ENCODE peak calls at places on chromosomes 13 and 19, in six cellular contexts. One of them, this sample, is unnamed.

GRCh38 chr19:5973867-5974635 is 3.9 kb downstream of the RANBP3 start:
- DNase-seq in neural progenitor cell: no peak
- DNase-seq in heart right ventricle: no peak
- DNase-seq in IMR-90: no peak
- DNase-seq in right lobe of liver: no peak
- DNase-seq in HepG2: no peak
- DNase-seq in this sample: no peak

GRCh38 chr13:33033361-33033812 is 17.2 kb downstream of the KL start:
- DNase-seq in right lobe of liver: no peak
- DNase-seq in IMR-90: no peak
- DNase-seq in neural progenitor cell: no peak
- DNase-seq in heart right ventricle: no peak
- DNase-seq in HepG2: no peak
- DNase-seq in this sample: peak; percentile 24

GRCh38 chr13:46992383-46992952 is 95.6 kb upstream of the HTR2A start:
- DNase-seq in IMR-90: no peak
- DNase-seq in right lobe of liver: no peak
- DNase-seq in HepG2: peak; percentile 10
- DNase-seq in heart right ventricle: no peak
- DNase-seq in neural progenitor cell: peak; percentile 11
- DNase-seq in this sample: no peak

GRCh38 chr13:60392136-60392535 is 4.9 kb upstream of the TDRD3 start:
- DNase-seq in right lobe of liver: no peak
- DNase-seq in heart right ventricle: no peak
- DNase-seq in neural progenitor cell: no peak
- DNase-seq in IMR-90: no peak
- DNase-seq in HepG2: no peak
- DNase-seq in this sample: no peak

GRCh38 chr19:13001166-13001501 is 5.9 kb downstream of the NFIX start:
- DNase-seq in right lobe of liver: no peak
- DNase-seq in heart right ventricle: no peak
- DNase-seq in neural progenitor cell: no peak
- DNase-seq in HepG2: no peak
- DNase-seq in IMR-90: no peak
- DNase-seq in this sample: no peak

GRCh38 chr19:5718032-5718578 is 1.8 kb downstream of the LONP1 start:
- DNase-seq in IMR-90: peak; percentile 72
- DNase-seq in right lobe of liver: no peak
- DNase-seq in HepG2: no peak
- DNase-seq in neural progenitor cell: no peak
- DNase-seq in heart right ventricle: no peak
- DNase-seq in this sample: no peak

GRCh38 chr19:50817941-50818858 is 5.4 kb downstream of the KLK1 start:
- DNase-seq in right lobe of liver: no peak
- DNase-seq in heart right ventricle: peak; percentile 48
- DNase-seq in IMR-90: no peak
- DNase-seq in HepG2: no peak
- DNase-seq in neural progenitor cell: peak; percentile 92
- DNase-seq in this sample: no peak

GRCh38 chr19:6530385-6531162 is at the start of gene TNFSF9:
- DNase-seq in HepG2: peak; percentile 73
- DNase-seq in IMR-90: peak; percentile 59
- DNase-seq in right lobe of liver: peak; percentile 91
- DNase-seq in neural progenitor cell: peak; percentile 92
- DNase-seq in heart right ventricle: peak; percentile 90
- DNase-seq in this sample: peak; percentile 73

GRCh38 chr19:574658-575526 is 2.5 kb downstream of the BSG start:
- DNase-seq in IMR-90: peak; percentile 59
- DNase-seq in neural progenitor cell: peak; percentile 77
- DNase-seq in HepG2: peak; percentile 35
- DNase-seq in right lobe of liver: peak; percentile 67
- DNase-seq in heart right ventricle: peak; percentile 69
- DNase-seq in this sample: no peak

GRCh38 chr13:26996965-26997752 is 174.5 kb downstream of the USP12 start:
- DNase-seq in right lobe of liver: no peak
- DNase-seq in HepG2: no peak
- DNase-seq in IMR-90: no peak
- DNase-seq in heart right ventricle: no peak
- DNase-seq in neural progenitor cell: no peak
- DNase-seq in this sample: no peak
- H3K4me3 ChIP-seq in right lobe of liver: no peak overlapping the region
- H3K4me3 ChIP-seq in HepG2: no peak overlapping the region
- H3K4me3 ChIP-seq in IMR-90: no peak overlapping the region
- H3K4me3 ChIP-seq in heart right ventricle: no peak overlapping the region
- H3K4me3 ChIP-seq in neural progenitor cell: no peak overlapping the region
- H3K4me3 ChIP-seq in this sample: no peak overlapping the region

GRCh38 chr13:48507024-48507423 is 25.9 kb downstream of the RCBTB2 start:
- DNase-seq in right lobe of liver: no peak
- DNase-seq in neural progenitor cell: no peak
- DNase-seq in HepG2: no peak
- DNase-seq in heart right ventricle: no peak
- DNase-seq in IMR-90: no peak
- DNase-seq in this sample: no peak

GRCh38 chr13:48504606-48505369 is 28.1 kb downstream of the RCBTB2 start:
- DNase-seq in heart right ventricle: no peak
- DNase-seq in HepG2: no peak
- DNase-seq in IMR-90: no peak
- DNase-seq in right lobe of liver: no peak
- DNase-seq in neural progenitor cell: no peak
- DNase-seq in this sample: no peak

GRCh38 chr13:48505597-48506091 is 27.2 kb downstream of the RCBTB2 start:
- DNase-seq in heart right ventricle: no peak
- DNase-seq in HepG2: no peak
- DNase-seq in IMR-90: peak; percentile 71
- DNase-seq in right lobe of liver: no peak
- DNase-seq in neural progenitor cell: no peak
- DNase-seq in this sample: peak; percentile 61

GRCh38 chr13:48508001-48508400 is 24.9 kb downstream of the RCBTB2 start:
- DNase-seq in neural progenitor cell: no peak
- DNase-seq in HepG2: no peak
- DNase-seq in heart right ventricle: no peak
- DNase-seq in right lobe of liver: no peak
- DNase-seq in IMR-90: no peak
- DNase-seq in this sample: no peak

GRCh38 chr13:48506092-48506701 is 26.7 kb downstream of the RCBTB2 start:
- DNase-seq in neural progenitor cell: no peak
- DNase-seq in IMR-90: no peak
- DNase-seq in heart right ventricle: peak; percentile 33
- DNase-seq in right lobe of liver: peak; percentile 60
- DNase-seq in HepG2: no peak
- DNase-seq in this sample: no peak
- H3K27ac ChIP-seq in neural progenitor cell: no peak overlapping the region
- H3K27ac ChIP-seq in IMR-90: peak overlapping the region; percentile 75
- H3K27ac ChIP-seq in heart right ventricle: peak overlapping the region; percentile 47
- H3K27ac ChIP-seq in right lobe of liver: peak overlapping the region; percentile 56
- H3K27ac ChIP-seq in HepG2: no peak overlapping the region
- H3K27ac ChIP-seq in this sample: no peak overlapping the region

GRCh38 chr19:28425431-28425931 is 787.5 kb downstream of the UQCRFS1 start:
- DNase-seq in IMR-90: no peak
- DNase-seq in right lobe of liver: no peak
- DNase-seq in heart right ventricle: no peak
- DNase-seq in HepG2: no peak
- DNase-seq in neural progenitor cell: no peak
- DNase-seq in this sample: no peak
- H3K4me1 ChIP-seq in IMR-90: no peaks in the 10 kb centered on the region
- H3K4me1 ChIP-seq in right lobe of liver: no peaks in the 10 kb centered on the region
- H3K4me1 ChIP-seq in heart right ventricle: no peaks in the 10 kb centered on the region
- H3K4me1 ChIP-seq in HepG2: no peaks in the 10 kb centered on the region
- H3K4me1 ChIP-seq in neural progenitor cell: peaks cover 17% of the 10 kb centered on the region
- H3K4me1 ChIP-seq in this sample: no peaks in the 10 kb centered on the region

GRCh38 chr13:36418022-36418805 is 14.1 kb upstream of the CCNA1 start:
- DNase-seq in IMR-90: peak; percentile 58
- DNase-seq in neural progenitor cell: no peak
- DNase-seq in HepG2: no peak
- DNase-seq in heart right ventricle: no peak
- DNase-seq in right lobe of liver: no peak
- DNase-seq in this sample: no peak
- H3K4me3 ChIP-seq in IMR-90: no peak overlapping the region
- H3K4me3 ChIP-seq in neural progenitor cell: no peak overlapping the region
- H3K4me3 ChIP-seq in HepG2: no peak overlapping the region
- H3K4me3 ChIP-seq in heart right ventricle: no peak overlapping the region
- H3K4me3 ChIP-seq in right lobe of liver: no peak overlapping the region
- H3K4me3 ChIP-seq in this sample: no peak overlapping the region

GRCh38 chr19:1763648-1764292 is 10.5 kb downstream of the ONECUT3 start:
- DNase-seq in HepG2: no peak
- DNase-seq in heart right ventricle: no peak
- DNase-seq in right lobe of liver: no peak
- DNase-seq in IMR-90: no peak
- DNase-seq in neural progenitor cell: no peak
- DNase-seq in this sample: no peak
- H3K27ac ChIP-seq in HepG2: no peak overlapping the region
- H3K27ac ChIP-seq in heart right ventricle: no peak overlapping the region
- H3K27ac ChIP-seq in right lobe of liver: no peak overlapping the region
- H3K27ac ChIP-seq in IMR-90: no peak overlapping the region
- H3K27ac ChIP-seq in neural progenitor cell: no peak overlapping the region
- H3K27ac ChIP-seq in this sample: no peak overlapping the region

DNA sequence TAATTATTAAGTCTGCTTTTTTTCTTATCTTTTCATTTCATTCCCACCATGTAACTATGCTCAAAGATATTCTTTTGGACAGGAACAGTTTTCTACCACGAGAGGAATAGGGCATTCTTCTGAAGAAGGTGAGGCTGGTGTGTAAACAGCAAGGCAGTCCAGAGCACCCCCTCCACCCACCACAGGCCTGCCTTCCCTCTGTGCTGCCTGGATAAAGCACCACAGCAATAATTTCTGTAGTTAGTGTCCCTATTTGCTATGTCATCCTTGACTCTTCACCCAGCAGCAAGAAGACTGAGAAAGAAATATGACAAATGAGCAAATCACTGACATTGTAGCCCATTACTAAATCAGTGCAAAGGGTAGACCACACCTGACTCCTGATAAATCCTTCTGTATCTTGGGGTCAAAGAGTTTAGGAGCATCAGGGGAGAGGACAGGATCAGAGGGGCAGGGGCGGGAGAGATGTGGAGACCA is 88.1 kb upstream of the IRS2 start:
- DNase-seq in IMR-90: no peak
- DNase-seq in right lobe of liver: no peak
- DNase-seq in HepG2: no peak
- DNase-seq in neural progenitor cell: no peak
- DNase-seq in heart right ventricle: no peak
- DNase-seq in this sample: no peak
- H3K4me1 ChIP-seq in IMR-90: peaks cover 13% of the 10 kb centered on the region
- H3K4me1 ChIP-seq in right lobe of liver: peaks cover 8% of the 10 kb centered on the region
- H3K4me1 ChIP-seq in HepG2: no peaks in the 10 kb centered on the region
- H3K4me1 ChIP-seq in neural progenitor cell: no peaks in the 10 kb centered on the region
- H3K4me1 ChIP-seq in heart right ventricle: peaks cover 8% of the 10 kb centered on the region
- H3K4me1 ChIP-seq in this sample: peaks cover 6% of the 10 kb centered on the region

DNA sequence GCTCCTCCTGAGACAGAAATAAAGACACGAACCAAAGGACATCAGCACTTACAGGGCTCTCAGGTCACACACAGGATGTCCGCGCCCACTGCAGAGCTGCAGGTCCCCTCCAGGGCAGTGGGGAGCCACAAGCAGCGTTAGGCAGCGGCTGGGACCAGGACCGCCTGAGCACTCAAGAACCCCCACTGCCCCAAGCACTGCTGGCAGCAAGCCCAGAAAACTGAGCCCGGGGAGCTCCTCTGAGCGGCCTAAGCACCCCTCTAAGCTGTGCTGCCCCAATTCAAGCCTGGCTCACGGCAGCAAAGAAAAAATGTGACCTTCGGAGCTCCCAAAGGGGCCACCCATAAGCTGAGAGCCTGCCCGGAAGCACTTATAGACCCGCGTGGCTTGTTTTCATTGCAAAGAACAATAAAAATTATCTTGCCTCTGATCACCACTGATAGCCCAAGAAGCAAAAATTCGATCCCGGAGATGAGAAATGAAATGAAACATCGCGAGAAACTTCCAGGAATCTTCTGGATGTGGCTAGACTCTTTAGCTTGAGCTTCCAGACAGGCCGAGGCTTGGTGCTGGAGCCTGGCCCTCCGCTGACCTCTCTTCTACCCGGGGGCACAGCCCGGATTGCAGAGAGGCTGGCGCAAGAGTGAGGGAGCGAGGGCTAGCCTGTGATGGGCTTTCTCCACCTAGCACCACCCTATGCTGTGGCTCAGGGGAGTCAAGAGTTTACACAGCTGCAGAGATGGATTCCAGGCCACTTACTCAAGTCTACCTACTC is 6.3 kb downstream of the DPP9 start:
- DNase-seq in IMR-90: peak; percentile 70
- DNase-seq in neural progenitor cell: no peak
- DNase-seq in heart right ventricle: no peak
- DNase-seq in right lobe of liver: no peak
- DNase-seq in HepG2: peak; percentile 50
- DNase-seq in this sample: no peak
- H3K4me3 ChIP-seq in IMR-90: no peak overlapping the region
- H3K4me3 ChIP-seq in neural progenitor cell: no peak overlapping the region
- H3K4me3 ChIP-seq in heart right ventricle: no peak overlapping the region
- H3K4me3 ChIP-seq in right lobe of liver: no peak overlapping the region
- H3K4me3 ChIP-seq in HepG2: peak overlapping the region; percentile 40
- H3K4me3 ChIP-seq in this sample: no peak overlapping the region

GRCh38 chr19:1826557-1827521 is 14.8 kb upstream of the ATP8B3 start:
- DNase-seq in HepG2: no peak
- DNase-seq in heart right ventricle: no peak
- DNase-seq in IMR-90: no peak
- DNase-seq in right lobe of liver: peak; percentile 81
- DNase-seq in neural progenitor cell: peak; percentile 37
- DNase-seq in this sample: no peak

GRCh38 chr19:1823539-1824251 is 11.6 kb upstream of the ATP8B3 start:
- DNase-seq in heart right ventricle: no peak
- DNase-seq in right lobe of liver: no peak
- DNase-seq in IMR-90: no peak
- DNase-seq in neural progenitor cell: no peak
- DNase-seq in HepG2: no peak
- DNase-seq in this sample: no peak

GRCh38 chr19:1827566-1828278 is 15.6 kb upstream of the ATP8B3 start:
- DNase-seq in IMR-90: no peak
- DNase-seq in right lobe of liver: no peak
- DNase-seq in neural progenitor cell: no peak
- DNase-seq in heart right ventricle: no peak
- DNase-seq in HepG2: no peak
- DNase-seq in this sample: no peak

GRCh38 chr19:1824252-1824622 is 12.2 kb upstream of the ATP8B3 start:
- DNase-seq in IMR-90: no peak
- DNase-seq in HepG2: no peak
- DNase-seq in heart right ventricle: no peak
- DNase-seq in neural progenitor cell: no peak
- DNase-seq in right lobe of liver: no peak
- DNase-seq in this sample: no peak

GRCh38 chr19:1825909-1826556 is 14.0 kb upstream of the ATP8B3 start:
- DNase-seq in heart right ventricle: peak; percentile 80
- DNase-seq in right lobe of liver: peak; percentile 83
- DNase-seq in HepG2: peak; percentile 48
- DNase-seq in IMR-90: peak; percentile 56
- DNase-seq in neural progenitor cell: peak; percentile 89
- DNase-seq in this sample: peak; percentile 66
- H3K27ac ChIP-seq in heart right ventricle: no peak overlapping the region
- H3K27ac ChIP-seq in right lobe of liver: no peak overlapping the region
- H3K27ac ChIP-seq in HepG2: no peak overlapping the region
- H3K27ac ChIP-seq in IMR-90: no peak overlapping the region
- H3K27ac ChIP-seq in neural progenitor cell: no peak overlapping the region
- H3K27ac ChIP-seq in this sample: no peak overlapping the region

DNA sequence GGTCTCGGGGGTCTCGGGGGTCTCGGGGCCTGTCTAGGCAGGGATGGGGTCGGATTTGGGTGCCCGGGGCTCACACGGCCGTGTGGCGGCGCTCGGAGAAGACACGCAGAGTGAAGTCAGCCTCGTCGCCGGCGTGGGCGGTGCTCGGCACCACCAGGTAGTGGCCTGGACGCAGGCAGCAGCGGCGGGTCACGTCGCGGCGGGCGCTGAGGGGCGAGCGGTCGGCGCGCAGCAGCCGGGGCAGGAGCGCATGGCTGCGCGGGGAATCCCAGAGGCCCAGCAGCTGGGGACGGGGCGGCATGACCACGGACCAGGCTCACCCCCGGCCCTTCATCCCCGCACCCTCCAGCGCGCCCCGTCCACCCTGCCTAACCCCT is 8.2 kb downstream of the CAPN12 start:
- DNase-seq in IMR-90: no peak
- DNase-seq in right lobe of liver: peak; percentile 76
- DNase-seq in HepG2: no peak
- DNase-seq in heart right ventricle: peak; percentile 51
- DNase-seq in neural progenitor cell: peak; percentile 82
- DNase-seq in this sample: no peak
- H3K4me1 ChIP-seq in IMR-90: peaks cover 13% of the 10 kb centered on the region
- H3K4me1 ChIP-seq in right lobe of liver: peaks cover 12% of the 10 kb centered on the region
- H3K4me1 ChIP-seq in HepG2: peaks cover 51% of the 10 kb centered on the region
- H3K4me1 ChIP-seq in heart right ventricle: peaks cover 20% of the 10 kb centered on the region
- H3K4me1 ChIP-seq in neural progenitor cell: peaks cover 12% of the 10 kb centered on the region
- H3K4me1 ChIP-seq in this sample: peaks cover 45% of the 10 kb centered on the region

This sample was measured in CD8-positive, alpha-beta T cell.